ENCODE peak calls at places on chromosomes 2 and 18, in seven cellular contexts. R, B, N, X, V, C and P are unnamed samples.

GRCh38 chr2:71379086-71379485 is 47.5 kb downstream of the ZNF638 start:
- DNase-seq in X (no peak), C (peak), N (no peak), R (no peak), V (no peak), B (no peak), P (no peak)

GRCh38 chr2:62641410-62641843 is 64.1 kb upstream of the EHBP1 start:
- DNase-seq in R (no peak), N (no peak), X (no peak), B (no peak), C (no peak), V (no peak), P (no peak)

GRCh38 chr2:40213071-40213470 is 238.8 kb downstream of the SLC8A1 start:
- DNase-seq in N (no peak), R (no peak), X (no peak), V (no peak), B (no peak), C (peak), P (no peak)

GRCh38 chr18:44799422-44800421 is 119.0 kb downstream of the SETBP1 start:
- DNase-seq in B (no peak), X (no peak), N (no peak), R (peak), V (no peak), C (no peak), P (no peak)

GRCh38 chr2:227033471-227034148 is 130.4 kb downstream of the COL4A4 start:
- DNase-seq in B (peak), N (no peak), R (peak), C (peak), X (no peak), V (peak), P (peak)

GRCh38 chr18:61953161-61953560 is 60.4 kb upstream of the RNF152 start:
- DNase-seq in N (no peak), X (no peak), V (no peak), B (no peak), R (no peak), C (no peak), P (no peak)

GRCh38 chr2:101546376-101547058 is 71.6 kb upstream of the RFX8 start:
- DNase-seq in B (no peak), V (no peak), N (no peak), R (no peak), C (peak), X (no peak), P (no peak)

GRCh38 chr2:16632615-16633014 is 33.0 kb downstream of the CYRIA start:
- DNase-seq in N (no peak), C (peak), B (no peak), V (no peak), X (no peak), R (no peak), P (no peak)

GRCh38 chr2:174764281-174765063 is at the start of gene CHRNA1:
- DNase-seq in N (no peak), V (no peak), C (peak), X (no peak), B (no peak), R (no peak), P (no peak)

GRCh38 chr18:11149441-11150270 is at the start of gene PIEZO2:
- DNase-seq in B (peak), V (no peak), C (peak), X (no peak), R (peak), N (no peak), P (peak)

GRCh38 chr2:209351636-209352035 is 72.2 kb upstream of the MAP2 start:
- DNase-seq in N (no peak), C (no peak), R (no peak), V (no peak), X (no peak), B (no peak), P (no peak)

GRCh38 chr2:112757265-112757664 is 7.1 kb downstream of the CKAP2L start:
- DNase-seq in X (no peak), V (no peak), C (no peak), N (no peak), R (no peak), B (no peak), P (no peak)

GRCh38 chr18:74477771-74478170 is 18.4 kb upstream of the CNDP2 start:
- DNase-seq in X (no peak), B (no peak), N (no peak), R (no peak), V (no peak), C (no peak), P (no peak)

GRCh38 chr18:70299393-70299792 is 10.5 kb downstream of the SOCS6 start:
- DNase-seq in C (no peak), V (no peak), R (peak), X (no peak), N (no peak), B (no peak), P (no peak)

GRCh38 chr2:220533485-220533884 is 906.1 kb downstream of the SLC4A3 start:
- DNase-seq in N (no peak), R (peak), V (peak), C (peak), X (no peak), B (no peak), P (no peak)

GRCh38 chr2:85584354-85584856 is at the start of gene VAMP5:
- DNase-seq in C (no peak), N (peak), V (no peak), B (peak), X (no peak), R (no peak), P (no peak)

GRCh38 chr18:40868110-40868858 is 1086.8 kb upstream of the PIK3C3 start:
- DNase-seq in X (no peak), R (no peak), V (no peak), N (no peak), B (no peak), C (peak), P (no peak)

GRCh38 chr2:8576525-8577157 is 105.2 kb upstream of the ID2 start:
- DNase-seq in X (no peak), N (no peak), R (no peak), V (no peak), B (peak), C (no peak), P (no peak)

GRCh38 chr2:225458431-225459117 is 59.1 kb downstream of the NYAP2 start:
- DNase-seq in V (no peak), N (no peak), C (no peak), R (no peak), X (no peak), B (no peak), P (no peak)

GRCh38 chr18:7946724-7947377 is 379.7 kb downstream of the PTPRM start:
- DNase-seq in V (no peak), R (peak), N (no peak), X (no peak), B (peak), C (peak), P (no peak)

GRCh38 chr18:7516505-7517117 is 50.5 kb upstream of the PTPRM start:
- DNase-seq in N (no peak), V (no peak), X (no peak), R (no peak), C (no peak), B (no peak), P (no peak)

GRCh38 chr18:23800902-23801301 is 111.6 kb downstream of the LAMA3 start:
- DNase-seq in B (no peak), V (no peak), X (no peak), C (no peak), N (no peak), R (no peak), P (no peak)

GRCh38 chr2:219570194-219570923 is 980 bp downstream of the OBSL1 start:
- DNase-seq in B (peak), V (no peak), N (no peak), X (no peak), C (no peak), R (peak), P (no peak)

GRCh38 chr18:10928971-10929373 is 220.4 kb downstream of the PIEZO2 start:
- DNase-seq in X (no peak), C (peak), V (no peak), N (no peak), R (no peak), B (no peak), P (no peak)

GRCh38 chr18:46378864-46379207 is 274.7 kb downstream of the HAUS1 start:
- DNase-seq in N (no peak), X (no peak), B (no peak), V (no peak), R (no peak), C (no peak), P (no peak)
- H3K27ac ChIP-seq in N (no peak), X (no peak), B (no peak), V (no peak), R (no peak), C (no peak), P (no peak)

GRCh38 chr2:54904836-54905235 is 145.4 kb downstream of the RTN4 start:
- DNase-seq in R (no peak), X (no peak), C (no peak), V (no peak), N (no peak), B (no peak), P (no peak)

GRCh38 chr2:54903736-54904554 is 146.3 kb downstream of the RTN4 start:
- DNase-seq in B (no peak), C (peak), V (no peak), R (no peak), N (no peak), X (peak), P (no peak)

GRCh38 chr2:54901224-54901986 is 148.8 kb downstream of the RTN4 start:
- DNase-seq in V (no peak), C (no peak), N (no peak), R (no peak), X (no peak), B (no peak), P (no peak)

GRCh38 chr2:54899576-54900200 is 150.6 kb downstream of the RTN4 start:
- DNase-seq in N (no peak), R (no peak), B (no peak), X (no peak), V (no peak), C (peak), P (peak)

GRCh38 chr2:54902763-54903162 is 147.5 kb downstream of the RTN4 start:
- DNase-seq in X (no peak), R (no peak), V (no peak), B (no peak), C (no peak), N (no peak), P (no peak)
- H3K27ac ChIP-seq in X (no peak), R (no peak), V (no peak), B (no peak), C (no peak), N (no peak), P (no peak)

GRCh38 chr2:176140520-176141317 is 10.6 kb upstream of the HOXD4 start:
- DNase-seq in C (no peak), B (peak), N (peak), X (peak), R (peak), V (no peak), P (peak)

GRCh38 chr2:176140130-176140519 is 10.6 kb downstream of the HOXD8 start:
- DNase-seq in B (no peak), N (no peak), X (no peak), V (no peak), C (no peak), R (peak), P (no peak)

GRCh38 chr2:176138526-176139169 is 9.1 kb downstream of the HOXD8 start:
- DNase-seq in C (no peak), B (no peak), V (no peak), X (no peak), N (no peak), R (peak), P (no peak)

GRCh38 chr2:176139170-176139611 is 9.7 kb downstream of the HOXD8 start:
- DNase-seq in R (peak), C (no peak), N (no peak), B (no peak), X (no peak), V (no peak), P (no peak)

DNA sequence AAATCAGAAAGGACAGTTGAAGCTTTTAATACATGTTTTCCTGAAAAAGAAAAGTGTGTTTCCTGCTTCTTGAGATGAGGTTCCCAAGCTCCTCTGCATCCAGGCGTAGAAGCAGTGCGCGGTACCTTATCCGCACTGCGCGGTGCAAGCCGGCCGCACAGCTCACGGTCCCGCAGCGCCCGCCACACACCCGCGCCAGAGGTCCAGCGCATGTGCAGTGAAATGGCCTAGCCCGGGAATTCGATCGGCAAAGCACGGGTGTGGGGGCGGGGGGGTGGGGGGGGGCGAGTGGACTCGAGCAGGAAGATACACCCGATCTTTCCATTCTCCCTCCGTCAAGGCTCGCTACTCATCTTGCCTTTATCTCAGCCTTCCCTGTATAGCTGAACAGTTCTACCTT is 10.1 kb downstream of the HOXD8 start:
- DNase-seq in R (peak), C (no peak), V (no peak), B (no peak), X (no peak), N (no peak), P (no peak)
- H3K27ac ChIP-seq in R (no peak), C (no peak), V (no peak), B (no peak), X (no peak), N (no peak), P (no peak)

GRCh38 chr2:28991021-28991420 is 9.9 kb downstream of the TOGARAM2 start:
- DNase-seq in N (no peak), R (no peak), B (peak), V (no peak), X (no peak), C (no peak), P (no peak)
- H3K27ac ChIP-seq in N (no peak), R (no peak), B (no peak), V (no peak), X (no peak), C (no peak), P (no peak)

GRCh38 chr2:100451734-100452133 is 18.5 kb upstream of the NMS start:
- DNase-seq in V (no peak), N (no peak), X (no peak), B (no peak), C (no peak), R (no peak), P (no peak)

DNA sequence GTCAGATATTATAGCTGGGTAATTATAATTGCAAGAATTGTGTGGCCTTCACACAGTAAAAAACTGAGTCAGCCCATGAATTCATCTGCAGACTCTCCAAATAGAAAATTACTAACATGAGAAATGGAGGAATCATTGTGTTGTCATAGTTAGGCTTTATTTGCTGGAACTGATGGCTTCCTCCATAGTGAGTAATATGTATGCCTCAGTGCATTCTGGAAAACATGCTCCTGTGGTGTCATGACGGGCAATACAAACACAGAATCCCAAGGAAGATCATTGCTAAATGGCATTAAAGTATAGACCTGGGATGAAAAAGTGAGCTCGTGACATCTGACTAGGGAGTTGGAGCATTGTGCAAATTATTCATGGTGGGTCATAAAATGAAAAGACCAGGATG is 23.6 kb upstream of the NMS start:
- DNase-seq in X (no peak), C (no peak), R (no peak), V (no peak), B (no peak), N (no peak), P (no peak)
- H3K27ac ChIP-seq in X (no peak), C (no peak), R (no peak), V (no peak), B (no peak), N (no peak), P (no peak)

DNA sequence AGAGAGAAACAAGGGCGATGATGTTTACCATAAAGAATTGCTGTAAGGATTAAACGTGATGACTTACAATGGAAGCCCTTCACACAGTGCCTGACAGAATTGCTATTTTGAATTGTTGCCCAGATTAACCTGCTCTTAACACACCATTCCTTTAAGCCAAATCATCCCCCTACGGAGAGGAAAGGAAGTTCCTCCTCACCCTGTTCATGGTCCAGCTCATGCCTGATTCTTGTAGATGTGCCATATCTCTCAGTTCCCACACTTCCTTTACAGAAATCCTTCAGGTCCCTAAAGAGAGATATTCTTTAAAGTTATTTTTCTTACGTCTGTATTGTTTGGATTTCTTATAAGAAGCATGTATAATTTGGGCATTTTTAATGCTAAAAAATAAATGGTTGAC is 127.5 kb upstream of the DAPL1 start:
- DNase-seq in C (peak), R (no peak), N (no peak), X (no peak), B (no peak), V (no peak), P (no peak)
- H3K27ac ChIP-seq in C (no peak), R (no peak), N (no peak), X (no peak), B (peak), V (no peak), P (no peak)

DNA sequence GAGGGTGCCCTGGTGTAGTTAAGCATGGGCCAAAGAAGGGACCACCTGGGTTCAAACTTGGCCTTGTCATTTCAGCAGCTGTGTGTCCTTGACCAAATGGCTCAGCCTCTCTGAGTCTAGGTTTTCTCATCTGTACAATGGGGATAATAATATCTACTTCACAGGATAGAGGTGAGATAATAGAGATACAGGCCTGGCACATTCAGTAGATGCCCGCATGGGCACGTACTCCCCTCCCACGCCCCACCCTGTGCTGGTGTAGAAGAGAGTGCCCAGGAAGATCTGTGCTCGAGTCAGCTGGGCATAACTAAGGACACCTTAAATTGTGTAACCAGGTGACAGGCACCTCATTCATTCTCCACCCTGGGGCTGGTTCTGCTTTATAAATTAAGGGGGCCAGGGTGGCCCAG is 8.4 kb upstream of the TMEM185B start:
- DNase-seq in B (no peak), X (no peak), N (no peak), C (no peak), R (no peak), V (no peak), P (no peak)
- H3K27ac ChIP-seq in B (no peak), X (peak), N (peak), C (no peak), R (no peak), V (no peak), P (no peak)

GRCh38 chr18:55404136-55404810 is 183.7 kb downstream of the TCF4 start:
- DNase-seq in V (no peak), C (no peak), N (no peak), R (no peak), B (no peak), X (no peak), P (no peak)
- H3K27ac ChIP-seq in V (no peak), C (no peak), N (no peak), R (no peak), B (no peak), X (no peak), P (no peak)